ENCODE peak calls at places on chromosomes 2 and 18, in six cellular contexts. One of them, this sample, is unnamed.

GRCh38 chr2:108449410-108450200 is 599 bp downstream of the GCC2 start:
- DNase-seq in transverse colon: peak; percentile 42
- DNase-seq in breast epithelium: no peak
- DNase-seq in upper lobe of left lung: peak; percentile 36
- DNase-seq in GM12891: no peak
- DNase-seq in H1: no peak
- DNase-seq in this sample: peak; percentile 48

GRCh38 chr2:145846986-145847385 is 1327.1 kb upstream of the ZEB2 start:
- DNase-seq in transverse colon: no peak
- DNase-seq in breast epithelium: no peak
- DNase-seq in upper lobe of left lung: no peak
- DNase-seq in GM12891: no peak
- DNase-seq in H1: no peak
- DNase-seq in this sample: no peak

GRCh38 chr2:32738939-32739338 is 111.1 kb downstream of the TTC27 start:
- DNase-seq in transverse colon: no peak
- DNase-seq in breast epithelium: no peak
- DNase-seq in upper lobe of left lung: no peak
- DNase-seq in GM12891: no peak
- DNase-seq in H1: no peak
- DNase-seq in this sample: no peak

GRCh38 chr2:192413812-192414424 is 219.2 kb upstream of the TMEFF2 start:
- DNase-seq in transverse colon: no peak
- DNase-seq in breast epithelium: no peak
- DNase-seq in upper lobe of left lung: peak; percentile 17
- DNase-seq in GM12891: no peak
- DNase-seq in H1: no peak
- DNase-seq in this sample: no peak

GRCh38 chr2:110679865-110680264 is 2.0 kb upstream of the BUB1 start:
- DNase-seq in transverse colon: no peak
- DNase-seq in breast epithelium: no peak
- DNase-seq in upper lobe of left lung: no peak
- DNase-seq in GM12891: no peak
- DNase-seq in H1: no peak
- DNase-seq in this sample: no peak

GRCh38 chr18:57023483-57023882 is 123.4 kb upstream of the BOD1L2 start:
- DNase-seq in transverse colon: no peak
- DNase-seq in breast epithelium: no peak
- DNase-seq in upper lobe of left lung: no peak
- DNase-seq in GM12891: no peak
- DNase-seq in H1: no peak
- DNase-seq in this sample: no peak

GRCh38 chr2:232416521-232417470 is 10.2 kb downstream of the ALPG start:
- DNase-seq in transverse colon: no peak
- DNase-seq in breast epithelium: no peak
- DNase-seq in upper lobe of left lung: no peak
- DNase-seq in GM12891: no peak
- DNase-seq in H1: no peak
- DNase-seq in this sample: no peak

GRCh38 chr18:50356036-50356945 is 18.6 kb upstream of the SKA1 start:
- DNase-seq in transverse colon: no peak
- DNase-seq in breast epithelium: no peak
- DNase-seq in upper lobe of left lung: no peak
- DNase-seq in GM12891: no peak
- DNase-seq in H1: no peak
- DNase-seq in this sample: peak; percentile 86

GRCh38 chr2:86417961-86418360 is 23.2 kb upstream of the KDM3A start:
- DNase-seq in transverse colon: no peak
- DNase-seq in breast epithelium: no peak
- DNase-seq in upper lobe of left lung: no peak
- DNase-seq in GM12891: no peak
- DNase-seq in H1: no peak
- DNase-seq in this sample: no peak

GRCh38 chr2:125167820-125168219 is 1142.7 kb downstream of the CNTNAP5 start:
- DNase-seq in transverse colon: no peak
- DNase-seq in breast epithelium: no peak
- DNase-seq in upper lobe of left lung: no peak
- DNase-seq in GM12891: no peak
- DNase-seq in H1: no peak
- DNase-seq in this sample: no peak

GRCh38 chr2:240591226-240591625 is 4.7 kb downstream of the CAPN10 start:
- DNase-seq in transverse colon: no peak
- DNase-seq in breast epithelium: no peak
- DNase-seq in upper lobe of left lung: no peak
- DNase-seq in GM12891: no peak
- DNase-seq in H1: no peak
- DNase-seq in this sample: no peak

GRCh38 chr2:102620367-102620766 is 1.0 kb downstream of the SLC9A2 start:
- DNase-seq in transverse colon: peak; percentile 85
- DNase-seq in breast epithelium: no peak
- DNase-seq in upper lobe of left lung: no peak
- DNase-seq in GM12891: no peak
- DNase-seq in H1: no peak
- DNase-seq in this sample: no peak

GRCh38 chr2:28687640-28688039 is 64.0 kb upstream of the PPP1CB start:
- DNase-seq in transverse colon: no peak
- DNase-seq in breast epithelium: no peak
- DNase-seq in upper lobe of left lung: no peak
- DNase-seq in GM12891: no peak
- DNase-seq in H1: no peak
- DNase-seq in this sample: no peak

DNA sequence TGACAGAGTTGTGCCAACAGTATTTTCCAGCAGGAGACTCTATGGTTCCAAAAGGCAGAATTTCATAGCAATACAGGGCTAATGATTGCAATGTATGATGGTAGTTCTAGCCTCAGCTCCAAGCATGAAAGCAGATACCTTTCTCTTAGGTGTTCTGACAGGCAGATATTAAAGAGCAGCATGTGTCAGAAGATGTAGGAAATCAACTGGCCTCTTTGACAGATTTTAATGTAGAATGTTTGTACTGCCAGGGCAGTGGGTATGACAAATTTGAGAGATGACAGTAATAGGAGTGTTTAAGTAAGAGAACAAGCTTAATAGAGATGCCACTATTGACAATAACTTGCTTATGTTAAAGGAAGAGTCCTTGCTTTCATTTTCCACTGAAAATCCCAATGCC is 21.5 kb upstream of the VWC2L start:
- DNase-seq in transverse colon: no peak
- DNase-seq in breast epithelium: no peak
- DNase-seq in upper lobe of left lung: no peak
- DNase-seq in GM12891: no peak
- DNase-seq in H1: no peak
- DNase-seq in this sample: no peak
- TF ChIP-seq POLR2AphosphoS5 in transverse colon: no peak
- TF ChIP-seq POLR2AphosphoS5 in breast epithelium: no peak
- TF ChIP-seq POLR2AphosphoS5 in upper lobe of left lung: no peak
- TF ChIP-seq POLR2AphosphoS5 in GM12891: no peak
- TF ChIP-seq POLR2AphosphoS5 in H1: no peak
- TF ChIP-seq POLR2AphosphoS5 in this sample: no peak

DNA sequence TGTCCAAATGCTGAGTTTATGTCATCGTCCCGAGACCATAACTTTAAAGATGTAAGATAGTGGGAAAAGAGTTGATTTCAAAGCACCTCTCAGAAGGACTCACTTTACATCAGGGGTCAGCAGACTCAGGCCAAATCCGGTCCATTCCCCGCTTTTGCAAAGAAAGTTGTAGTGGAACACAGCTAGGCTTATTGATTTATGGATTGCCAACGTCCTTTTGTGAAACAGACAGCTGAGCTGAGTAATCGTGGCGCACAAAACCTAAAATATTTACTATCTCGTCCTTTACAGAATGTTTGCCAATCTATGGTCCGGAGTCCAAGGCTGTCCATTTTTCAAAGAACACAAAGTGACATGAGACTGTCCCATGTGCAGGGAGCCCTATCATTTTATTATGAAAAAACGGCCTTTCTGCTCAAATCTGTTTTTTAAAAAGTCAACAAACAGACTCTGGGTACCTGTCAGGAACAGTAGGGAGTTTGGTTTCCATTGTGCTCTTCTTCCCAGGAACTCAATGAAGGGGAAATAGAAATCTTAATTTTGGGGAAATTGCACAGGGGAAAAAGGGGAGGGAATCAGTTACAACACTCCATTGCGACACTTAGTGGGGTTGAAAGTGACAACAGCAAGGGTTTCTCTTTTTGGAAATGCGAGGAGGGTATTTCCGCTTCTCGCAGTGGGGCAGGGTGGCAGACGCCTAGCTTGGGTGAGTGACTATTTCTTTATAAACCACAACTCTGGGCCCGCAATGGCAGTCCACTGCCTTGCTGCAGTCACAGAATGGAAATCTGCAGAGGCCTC is at the start of gene IL1RN:
- DNase-seq in transverse colon: no peak
- DNase-seq in breast epithelium: no peak
- DNase-seq in upper lobe of left lung: peak; percentile 70
- DNase-seq in GM12891: no peak
- DNase-seq in H1: no peak
- DNase-seq in this sample: peak; percentile 96
- TF ChIP-seq POLR2AphosphoS5 in transverse colon: no peak
- TF ChIP-seq POLR2AphosphoS5 in breast epithelium: no peak
- TF ChIP-seq POLR2AphosphoS5 in upper lobe of left lung: peak; percentile 76
- TF ChIP-seq POLR2AphosphoS5 in GM12891: no peak
- TF ChIP-seq POLR2AphosphoS5 in H1: no peak
- TF ChIP-seq POLR2AphosphoS5 in this sample: peak; percentile 71

DNA sequence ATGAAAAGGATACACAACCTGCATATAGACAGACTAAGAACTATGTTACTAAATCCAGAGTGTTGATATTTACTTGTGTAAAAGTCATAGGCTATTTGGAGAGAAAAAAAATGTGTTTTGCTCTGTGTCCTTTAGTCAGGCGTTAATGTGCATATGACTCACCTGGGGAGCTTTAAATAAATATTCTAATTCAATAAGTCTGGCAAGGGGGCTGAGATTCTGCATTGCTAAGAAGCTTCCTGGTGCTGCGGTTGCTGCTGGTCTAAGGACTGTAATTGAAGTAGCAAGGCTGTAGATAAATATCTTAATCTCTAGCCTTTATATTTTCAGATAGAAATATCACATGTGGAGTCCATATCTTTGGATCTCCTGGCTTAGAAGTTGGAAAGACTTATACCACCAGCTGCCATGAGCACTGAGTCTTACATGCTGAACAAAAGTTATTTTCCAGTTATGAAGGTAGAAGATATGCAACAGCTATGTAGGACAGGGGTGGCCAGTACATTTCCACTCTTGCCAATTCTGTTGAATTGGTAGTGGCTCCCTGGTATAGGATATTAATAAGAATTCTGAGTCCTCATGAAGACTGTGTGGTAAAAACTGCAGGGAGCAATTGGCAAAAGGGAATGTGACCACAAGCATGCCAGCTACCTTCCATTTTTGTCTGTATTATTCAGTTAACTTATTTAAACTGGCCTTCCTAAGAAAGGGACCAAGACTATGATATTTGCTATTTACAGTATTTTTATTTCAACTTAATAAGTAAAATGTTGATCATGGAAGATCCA is 4.8 kb downstream of the SPAG16 start:
- DNase-seq in transverse colon: no peak
- DNase-seq in breast epithelium: no peak
- DNase-seq in upper lobe of left lung: no peak
- DNase-seq in GM12891: no peak
- DNase-seq in H1: no peak
- DNase-seq in this sample: no peak
- TF ChIP-seq POLR2AphosphoS5 in transverse colon: no peak
- TF ChIP-seq POLR2AphosphoS5 in breast epithelium: no peak
- TF ChIP-seq POLR2AphosphoS5 in upper lobe of left lung: no peak
- TF ChIP-seq POLR2AphosphoS5 in GM12891: no peak
- TF ChIP-seq POLR2AphosphoS5 in H1: no peak
- TF ChIP-seq POLR2AphosphoS5 in this sample: no peak

DNA sequence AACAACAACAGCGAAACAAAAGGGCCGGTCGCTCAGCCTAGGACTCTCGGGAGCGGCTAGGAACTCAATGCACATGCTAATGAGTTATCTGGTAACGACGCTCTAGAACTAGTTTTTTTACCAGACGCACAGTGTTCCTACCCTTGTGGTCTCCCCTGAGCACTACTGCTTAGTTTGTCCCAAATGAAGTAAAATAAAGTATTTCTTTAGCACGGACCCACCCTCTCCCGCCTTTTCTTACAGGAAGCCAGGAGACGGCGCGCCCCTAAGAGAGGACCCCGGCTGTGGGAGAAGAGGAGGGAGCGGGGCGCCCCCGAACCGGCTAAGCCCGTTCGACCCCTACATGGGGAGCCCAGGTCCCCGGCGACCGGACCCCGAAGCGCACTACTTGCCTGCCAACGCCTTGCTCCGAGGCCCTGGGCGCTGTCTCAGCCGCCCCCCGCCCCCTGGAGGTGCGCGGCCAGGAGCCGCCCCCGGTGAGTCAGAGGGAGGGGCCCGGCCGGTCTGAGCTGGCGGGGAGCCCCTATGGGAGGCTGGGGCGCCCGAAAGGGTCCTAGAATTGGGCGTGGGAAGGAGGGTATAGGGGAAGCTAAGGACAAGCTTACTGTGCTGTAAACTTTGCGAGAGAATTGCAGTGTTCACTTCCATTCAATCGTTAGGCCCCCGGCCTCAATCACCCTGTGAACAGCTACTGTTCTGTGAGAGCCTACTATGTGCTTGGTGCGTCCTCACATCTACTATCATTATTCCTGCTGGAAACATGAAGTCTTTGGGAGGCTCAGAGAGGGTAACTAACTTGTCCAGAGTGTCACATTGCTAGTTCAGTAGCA is 3.6 kb upstream of the CAPG start:
- DNase-seq in transverse colon: peak; percentile 76
- DNase-seq in breast epithelium: no peak
- DNase-seq in upper lobe of left lung: peak; percentile 72
- DNase-seq in GM12891: no peak
- DNase-seq in H1: no peak
- DNase-seq in this sample: no peak
- TF ChIP-seq POLR2AphosphoS5 in transverse colon: no peak
- TF ChIP-seq POLR2AphosphoS5 in breast epithelium: no peak
- TF ChIP-seq POLR2AphosphoS5 in upper lobe of left lung: peak; percentile 24
- TF ChIP-seq POLR2AphosphoS5 in GM12891: no peak
- TF ChIP-seq POLR2AphosphoS5 in H1: no peak
- TF ChIP-seq POLR2AphosphoS5 in this sample: no peak

DNA sequence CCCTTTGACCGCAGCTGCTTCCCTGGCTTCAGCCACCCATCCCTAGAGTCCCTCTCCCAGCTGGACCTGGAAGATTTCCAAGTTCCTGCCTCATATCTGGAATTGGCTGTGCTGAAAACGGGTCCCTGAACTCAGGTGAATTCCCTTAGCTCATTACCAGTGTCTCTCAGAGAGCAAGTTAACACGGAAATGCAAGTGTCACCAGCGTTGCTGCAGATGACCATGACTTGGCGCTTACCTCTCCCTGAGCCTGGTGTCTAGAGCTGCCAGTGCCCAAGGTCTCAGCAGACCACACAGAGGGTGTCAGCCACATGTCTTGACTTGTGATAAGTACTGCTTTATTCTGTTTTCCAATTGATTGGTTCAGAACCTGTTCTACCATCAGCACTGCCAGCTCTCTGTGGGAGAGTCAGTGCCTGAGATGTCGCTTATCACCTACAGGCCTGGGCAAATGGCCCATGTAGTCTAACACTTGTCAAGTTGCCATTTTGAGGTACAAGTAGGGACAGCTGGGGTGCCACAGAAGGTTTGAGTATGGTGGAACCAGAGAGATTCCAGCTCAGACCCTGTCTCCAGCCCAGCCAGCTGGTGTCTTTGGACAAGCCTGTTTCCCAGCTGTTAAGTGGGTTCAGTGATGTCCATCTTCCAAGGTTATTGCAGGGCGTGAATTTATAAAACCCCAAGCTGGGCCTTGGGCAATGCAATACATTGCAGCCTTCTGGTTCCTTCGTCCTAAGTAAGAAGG is 48.7 kb downstream of the LYPD1 start:
- DNase-seq in transverse colon: no peak
- DNase-seq in breast epithelium: no peak
- DNase-seq in upper lobe of left lung: no peak
- DNase-seq in GM12891: no peak
- DNase-seq in H1: no peak
- DNase-seq in this sample: no peak
- TF ChIP-seq POLR2AphosphoS5 in transverse colon: no peak
- TF ChIP-seq POLR2AphosphoS5 in breast epithelium: no peak
- TF ChIP-seq POLR2AphosphoS5 in upper lobe of left lung: no peak
- TF ChIP-seq POLR2AphosphoS5 in GM12891: no peak
- TF ChIP-seq POLR2AphosphoS5 in H1: no peak
- TF ChIP-seq POLR2AphosphoS5 in this sample: no peak